ENCODE peak calls at places on chromosomes 3 and 15, in seven cellular contexts. One of them, this sample, is unnamed.

GRCh38 chr15:47963265-47963664 is 157.5 kb upstream of the SLC24A5 start:
- DNase-seq in AG09309: no peak
- DNase-seq in cardiac fibroblast: no peak
- DNase-seq in Peyer's patch: no peak
- DNase-seq in heart left ventricle: no peak
- DNase-seq in psoas muscle: no peak
- DNase-seq in body of pancreas: peak; percentile 61
- DNase-seq in this sample: no peak

GRCh38 chr3:66149269-66149668 is 71.5 kb upstream of the SLC25A26 start:
- DNase-seq in cardiac fibroblast: no peak
- DNase-seq in psoas muscle: no peak
- DNase-seq in body of pancreas: no peak
- DNase-seq in heart left ventricle: no peak
- DNase-seq in AG09309: no peak
- DNase-seq in Peyer's patch: no peak
- DNase-seq in this sample: no peak

GRCh38 chr3:57544181-57545125 is at the start of gene DNAH12:
- DNase-seq in body of pancreas: peak; percentile 74
- DNase-seq in cardiac fibroblast: no peak
- DNase-seq in heart left ventricle: no peak
- DNase-seq in Peyer's patch: no peak
- DNase-seq in psoas muscle: no peak
- DNase-seq in AG09309: no peak
- DNase-seq in this sample: no peak

GRCh38 chr15:76196286-76196948 is 114.9 kb downstream of the ETFA start:
- DNase-seq in Peyer's patch: peak; percentile 67
- DNase-seq in AG09309: peak; percentile 64
- DNase-seq in psoas muscle: peak; percentile 79
- DNase-seq in body of pancreas: peak; percentile 63
- DNase-seq in cardiac fibroblast: peak; percentile 86
- DNase-seq in heart left ventricle: peak; percentile 46
- DNase-seq in this sample: no peak

GRCh38 chr15:77474310-77474986 is 53.8 kb downstream of the HMG20A start:
- DNase-seq in body of pancreas: no peak
- DNase-seq in Peyer's patch: no peak
- DNase-seq in cardiac fibroblast: no peak
- DNase-seq in AG09309: no peak
- DNase-seq in heart left ventricle: no peak
- DNase-seq in psoas muscle: no peak
- DNase-seq in this sample: no peak

GRCh38 chr15:67303490-67304363 is 49.1 kb downstream of the IQCH start:
- DNase-seq in heart left ventricle: no peak
- DNase-seq in body of pancreas: peak; percentile 18
- DNase-seq in cardiac fibroblast: peak; percentile 61
- DNase-seq in psoas muscle: no peak
- DNase-seq in Peyer's patch: no peak
- DNase-seq in AG09309: no peak
- DNase-seq in this sample: no peak

GRCh38 chr15:37102315-37103021 is 2.1 kb upstream of the MEIS2 start:
- DNase-seq in AG09309: no peak
- DNase-seq in Peyer's patch: no peak
- DNase-seq in cardiac fibroblast: peak; percentile 51
- DNase-seq in body of pancreas: no peak
- DNase-seq in heart left ventricle: no peak
- DNase-seq in psoas muscle: no peak
- DNase-seq in this sample: no peak

GRCh38 chr15:89837134-89837829 is 22.6 kb upstream of the ANPEP start:
- DNase-seq in body of pancreas: peak; percentile 36
- DNase-seq in Peyer's patch: no peak
- DNase-seq in psoas muscle: no peak
- DNase-seq in heart left ventricle: no peak
- DNase-seq in AG09309: no peak
- DNase-seq in cardiac fibroblast: peak; percentile 69
- DNase-seq in this sample: no peak

GRCh38 chr3:59771760-59772159 is 721.9 kb upstream of the CFAP20DC start:
- DNase-seq in cardiac fibroblast: peak; percentile 80
- DNase-seq in AG09309: peak; percentile 41
- DNase-seq in Peyer's patch: no peak
- DNase-seq in heart left ventricle: no peak
- DNase-seq in body of pancreas: no peak
- DNase-seq in psoas muscle: no peak
- DNase-seq in this sample: no peak

GRCh38 chr3:59759298-59760169 is 709.7 kb upstream of the CFAP20DC start:
- DNase-seq in body of pancreas: no peak
- DNase-seq in heart left ventricle: no peak
- DNase-seq in Peyer's patch: no peak
- DNase-seq in cardiac fibroblast: no peak
- DNase-seq in psoas muscle: no peak
- DNase-seq in AG09309: no peak
- DNase-seq in this sample: no peak

GRCh38 chr3:125104639-125105038 is 48.8 kb upstream of the HEG1 start:
- DNase-seq in heart left ventricle: no peak
- DNase-seq in AG09309: no peak
- DNase-seq in Peyer's patch: no peak
- DNase-seq in body of pancreas: no peak
- DNase-seq in cardiac fibroblast: peak; percentile 32
- DNase-seq in psoas muscle: no peak
- DNase-seq in this sample: no peak

GRCh38 chr3:134693804-134694203 is 43.0 kb upstream of the KY start:
- DNase-seq in cardiac fibroblast: no peak
- DNase-seq in psoas muscle: no peak
- DNase-seq in heart left ventricle: peak; percentile 72
- DNase-seq in AG09309: no peak
- DNase-seq in body of pancreas: no peak
- DNase-seq in Peyer's patch: no peak
- DNase-seq in this sample: no peak

GRCh38 chr15:88714782-88715372 is 76.1 kb downstream of the ISG20 start:
- DNase-seq in Peyer's patch: no peak
- DNase-seq in heart left ventricle: no peak
- DNase-seq in cardiac fibroblast: no peak
- DNase-seq in body of pancreas: no peak
- DNase-seq in psoas muscle: no peak
- DNase-seq in AG09309: no peak
- DNase-seq in this sample: no peak

GRCh38 chr15:60651155-60651554 is 172.2 kb upstream of the ICE2 start:
- DNase-seq in cardiac fibroblast: no peak
- DNase-seq in heart left ventricle: no peak
- DNase-seq in Peyer's patch: no peak
- DNase-seq in body of pancreas: no peak
- DNase-seq in psoas muscle: no peak
- DNase-seq in AG09309: no peak
- DNase-seq in this sample: no peak

GRCh38 chr3:154112146-154112545 is 9.0 kb upstream of the ARHGEF26 start:
- DNase-seq in body of pancreas: no peak
- DNase-seq in heart left ventricle: no peak
- DNase-seq in psoas muscle: no peak
- DNase-seq in AG09309: no peak
- DNase-seq in Peyer's patch: no peak
- DNase-seq in cardiac fibroblast: no peak
- DNase-seq in this sample: no peak

GRCh38 chr3:67940200-67940952 is 286.0 kb upstream of the SUCLG2 start:
- DNase-seq in heart left ventricle: no peak
- DNase-seq in body of pancreas: peak; percentile 37
- DNase-seq in psoas muscle: no peak
- DNase-seq in Peyer's patch: peak; percentile 52
- DNase-seq in cardiac fibroblast: peak; percentile 4
- DNase-seq in AG09309: no peak
- DNase-seq in this sample: no peak
- TF ChIP-seq CTCF in heart left ventricle: no peak
- TF ChIP-seq CTCF in body of pancreas: no peak
- TF ChIP-seq CTCF in psoas muscle: no peak
- TF ChIP-seq CTCF in Peyer's patch: no peak
- TF ChIP-seq CTCF in cardiac fibroblast: no peak
- TF ChIP-seq CTCF in AG09309: no peak
- TF ChIP-seq CTCF in this sample: no peak

DNA sequence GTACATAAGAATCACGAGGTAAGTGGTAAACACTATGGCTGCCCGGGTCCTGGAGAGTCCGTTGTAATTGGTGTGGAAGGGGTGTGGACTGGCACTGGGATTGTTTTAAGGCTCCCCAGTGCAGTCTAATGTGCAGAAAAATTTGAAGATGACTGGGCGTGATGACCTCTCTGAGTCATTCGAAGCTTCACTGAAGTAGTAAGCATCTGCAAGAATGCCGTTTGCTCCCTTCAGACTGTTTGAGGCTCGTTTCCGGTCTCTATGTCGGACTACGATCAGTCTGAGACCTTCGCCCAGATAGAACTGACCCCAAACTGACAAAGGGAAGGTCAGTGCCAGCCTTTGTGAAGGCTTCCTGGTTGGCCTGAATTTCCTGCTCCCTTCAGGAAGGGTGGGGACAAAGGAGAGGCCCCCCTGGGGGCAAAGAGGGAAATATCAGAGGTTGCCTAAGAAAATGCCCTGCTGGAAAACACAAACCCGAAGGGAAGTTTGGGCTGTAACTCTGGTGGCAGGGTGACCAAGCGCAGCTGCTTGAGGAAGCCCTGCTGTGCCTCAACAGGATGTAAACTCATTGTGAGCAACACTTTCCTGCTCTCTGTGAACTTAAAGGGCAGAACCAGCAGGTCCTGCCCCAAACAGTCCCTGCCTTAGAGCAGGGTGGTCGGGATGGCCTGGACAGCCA is 34.6 kb downstream of the BTD start:
- DNase-seq in cardiac fibroblast: peak; percentile 97
- DNase-seq in heart left ventricle: peak; percentile 38
- DNase-seq in Peyer's patch: peak; percentile 52
- DNase-seq in body of pancreas: no peak
- DNase-seq in psoas muscle: peak; percentile 32
- DNase-seq in AG09309: peak; percentile 87
- DNase-seq in this sample: peak; percentile 75
- TF ChIP-seq CTCF in cardiac fibroblast: no peak
- TF ChIP-seq CTCF in heart left ventricle: no peak
- TF ChIP-seq CTCF in Peyer's patch: no peak
- TF ChIP-seq CTCF in body of pancreas: no peak
- TF ChIP-seq CTCF in psoas muscle: no peak
- TF ChIP-seq CTCF in AG09309: no peak
- TF ChIP-seq CTCF in this sample: no peak

DNA sequence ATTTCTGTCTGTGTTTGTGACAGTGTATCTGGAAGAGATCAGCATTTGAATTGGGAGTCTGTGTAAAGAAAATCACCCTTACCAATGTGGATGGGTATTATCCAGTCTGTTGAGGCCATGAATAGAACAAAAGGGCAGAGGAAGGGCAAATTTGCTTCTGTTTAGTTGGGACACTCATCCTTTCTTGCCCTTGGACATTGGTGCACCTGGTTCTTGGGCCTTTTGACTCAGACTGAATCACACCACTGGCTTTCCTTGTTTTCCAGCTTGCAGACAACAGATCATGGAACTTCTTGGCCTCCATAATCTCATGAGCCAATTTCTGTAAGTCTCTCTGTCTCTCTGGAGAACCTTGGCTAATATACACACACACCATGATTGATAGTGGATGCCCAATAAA is 164.4 kb upstream of the SGO1 start:
- DNase-seq in cardiac fibroblast: no peak
- DNase-seq in Peyer's patch: no peak
- DNase-seq in heart left ventricle: no peak
- DNase-seq in body of pancreas: no peak
- DNase-seq in psoas muscle: no peak
- DNase-seq in AG09309: no peak
- DNase-seq in this sample: no peak
- TF ChIP-seq CTCF in cardiac fibroblast: no peak
- TF ChIP-seq CTCF in Peyer's patch: no peak
- TF ChIP-seq CTCF in heart left ventricle: no peak
- TF ChIP-seq CTCF in body of pancreas: no peak
- TF ChIP-seq CTCF in psoas muscle: no peak
- TF ChIP-seq CTCF in AG09309: no peak
- TF ChIP-seq CTCF in this sample: no peak

DNA sequence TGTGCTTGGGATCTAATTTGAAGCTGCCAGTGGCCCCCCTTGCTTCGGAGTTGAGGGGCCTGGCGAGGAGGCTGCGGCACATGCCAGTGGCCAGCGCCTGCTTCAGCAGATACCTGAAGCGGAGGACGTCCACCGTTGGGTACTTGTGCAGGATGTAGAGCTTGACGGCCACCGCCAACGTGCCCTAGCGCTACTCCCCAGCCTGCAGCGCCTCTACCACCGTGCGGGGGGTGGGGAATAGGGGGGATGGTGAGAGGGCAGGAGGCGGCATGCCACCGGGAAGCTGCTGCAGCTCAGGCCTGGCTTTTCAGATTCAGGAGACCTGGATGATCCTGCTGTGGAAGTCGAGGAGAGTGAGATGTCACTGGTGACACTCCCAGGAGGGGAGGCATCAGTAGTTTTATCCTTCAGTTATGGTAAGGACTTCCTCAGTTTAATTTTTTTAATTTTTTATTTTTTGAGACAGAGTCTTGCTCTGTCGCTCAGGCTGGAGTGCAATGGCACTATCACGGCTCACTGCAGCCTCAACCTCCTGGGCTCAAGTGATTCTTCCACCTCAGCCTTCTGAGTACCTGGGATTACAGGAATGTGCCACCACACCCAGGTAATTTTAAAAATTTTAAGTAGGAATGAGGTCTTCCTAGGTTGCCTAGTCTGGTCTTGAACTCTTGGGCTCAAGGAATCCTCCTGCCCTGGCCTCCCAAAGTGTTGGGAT is 150.6 kb upstream of the FRMD4B start:
- DNase-seq in psoas muscle: no peak
- DNase-seq in cardiac fibroblast: no peak
- DNase-seq in Peyer's patch: no peak
- DNase-seq in AG09309: no peak
- DNase-seq in heart left ventricle: no peak
- DNase-seq in body of pancreas: no peak
- DNase-seq in this sample: no peak
- TF ChIP-seq CTCF in psoas muscle: no peak
- TF ChIP-seq CTCF in cardiac fibroblast: no peak
- TF ChIP-seq CTCF in Peyer's patch: no peak
- TF ChIP-seq CTCF in AG09309: no peak
- TF ChIP-seq CTCF in heart left ventricle: no peak
- TF ChIP-seq CTCF in body of pancreas: no peak
- TF ChIP-seq CTCF in this sample: no peak